ENCODE peak calls at places on chromosomes 6 and 20, in six cellular contexts. P is stimulated activated CD8-positive, alpha-beta memory T cell treated with anti-CD3 and anti-CD28 coated beads, Interleukin-15, amount 100 ng/mL, for 24 hours; C is cerebellar nuclear complex; U is AG08395; H is adrenal gland; K is activated naive CD8-positive, alpha-beta T cell treated with anti-CD3 and anti-CD28 coated beads, Interleukin-2, amount 50 U/mL, for 24 hours. B is an unnamed sample.

GRCh38 chr6:43947860-43948259 is 177.8 kb downstream of the VEGFA start:
- DNase-seq in P (no peak), C (no peak), U (no peak), H (no peak), K (no peak), B (no peak)

GRCh38 chr20:3452690-3453089 is 18.1 kb upstream of the ATRN start:
- DNase-seq in P (no peak), C (no peak), U (no peak), H (no peak), K (no peak), B (no peak)

GRCh38 chr6:17600527-17601388 is 656 bp downstream of the FAM8A1 start:
- DNase-seq in P (peak; percentile 11), C (no peak), U (peak; percentile 16), H (peak; percentile 40), K (peak; percentile 53), B (no peak)

GRCh38 chr6:7324520-7324919 is 11.5 kb upstream of the SSR1 start:
- DNase-seq in P (no peak), C (no peak), U (no peak), H (peak; percentile 23), K (no peak), B (no peak)

GRCh38 chr6:147531321-147531720 is 22.8 kb downstream of the SAMD5 start:
- DNase-seq in P (no peak), C (no peak), U (no peak), H (no peak), K (no peak), B (no peak)

GRCh38 chr6:170091639-170092579 is 199.0 kb downstream of the DLL1 start:
- DNase-seq in P (no peak), C (no peak), U (no peak), H (no peak), K (no peak), B (no peak)

GRCh38 chr6:114181629-114182028 is 161.2 kb downstream of the HS3ST5 start:
- DNase-seq in P (no peak), C (no peak), U (no peak), H (no peak), K (no peak), B (no peak)

GRCh38 chr20:60589624-60590023 is 631.4 kb downstream of the CDH26 start:
- DNase-seq in P (no peak), C (no peak), U (no peak), H (no peak), K (no peak), B (no peak)

GRCh38 chr6:37303891-37304503 is 46.1 kb upstream of the TMEM217 start:
- DNase-seq in P (no peak), C (no peak), U (peak; percentile 73), H (peak; percentile 33), K (no peak), B (no peak)

GRCh38 chr20:63121246-63121645 is 94.7 kb downstream of the YTHDF1 start:
- DNase-seq in P (no peak), C (no peak), U (no peak), H (no peak), K (no peak), B (no peak)

GRCh38 chr20:1810572-1810925 is 84.7 kb upstream of the SIRPA start:
- DNase-seq in P (no peak), C (no peak), U (no peak), H (no peak), K (no peak), B (no peak)

GRCh38 chr6:113147544-113147943 is 709.6 kb upstream of the MARCKS start:
- DNase-seq in P (no peak), C (no peak), U (no peak), H (no peak), K (no peak), B (no peak)

GRCh38 chr6:7157752-7158616 is 50.2 kb downstream of the RREB1 start:
- DNase-seq in P (no peak), C (no peak), U (peak; percentile 45), H (no peak), K (no peak), B (no peak)

GRCh38 chr6:140434761-140435160 is 1060.3 kb upstream of the CITED2 start:
- DNase-seq in P (no peak), C (no peak), U (no peak), H (no peak), K (no peak), B (no peak)

GRCh38 chr6:83092756-83093399 is 25.4 kb downstream of the DOP1A start:
- DNase-seq in P (no peak), C (no peak), U (peak; percentile 14), H (no peak), K (no peak), B (no peak)

GRCh38 chr20:21125072-21125848 is 622 bp upstream of the KIZ start:
- DNase-seq in P (no peak), C (no peak), U (peak; percentile 65), H (peak; percentile 61), K (no peak), B (peak; percentile 54)

GRCh38 chr6:116446399-116446798 is 14.8 kb upstream of the CALHM6 start:
- DNase-seq in P (no peak), C (no peak), U (peak; percentile 22), H (no peak), K (no peak), B (no peak)

GRCh38 chr20:51143652-51144051 is 120.7 kb upstream of the KCNG1 start:
- DNase-seq in P (no peak), C (no peak), U (no peak), H (no peak), K (no peak), B (no peak)

GRCh38 chr20:45032276-45032675 is 66.0 kb downstream of the STK4 start:
- DNase-seq in P (no peak), C (no peak), U (no peak), H (no peak), K (no peak), B (no peak)

GRCh38 chr6:99119109-99120031 is 171.6 kb upstream of the FBXL4 start:
- DNase-seq in P (no peak), C (no peak), U (peak; percentile 55), H (peak; percentile 9), K (peak; percentile 11), B (peak; percentile 31)

GRCh38 chr6:11808054-11808453 is 29.5 kb upstream of the ADTRP start:
- DNase-seq in P (no peak), C (no peak), U (no peak), H (no peak), K (no peak), B (no peak)

GRCh38 chr6:126873791-126874190 is 244.7 kb upstream of the RSPO3 start:
- DNase-seq in P (no peak), C (no peak), U (no peak), H (no peak), K (no peak), B (no peak)

GRCh38 chr6:67630146-67630545 is 1004.9 kb upstream of the ADGRB3 start:
- DNase-seq in P (no peak), C (no peak), U (peak; percentile 6), H (no peak), K (no peak), B (no peak)

GRCh38 chr6:52305948-52306767 is 21.6 kb upstream of the MCM3 start:
- DNase-seq in P (no peak), C (no peak), U (no peak), H (no peak), K (no peak), B (no peak)

GRCh38 chr6:138647006-138647405 is 126.6 kb upstream of the CCDC28A start:
- DNase-seq in P (no peak), C (no peak), U (peak; percentile 47), H (no peak), K (no peak), B (no peak)

B was measured in NCI-H1417 treated with DMSO at 0.1 percent for 48 hours.